ENCODE peak calls at places on chromosomes 7 and 10, in seven cellular contexts. N is GM10248; J is stimulated activated CD8-positive, alpha-beta memory T cell treated with anti-CD3 and anti-CD28 coated beads, Interleukin-12 subunit alpha, Interleukin-12 subunit beta, amount 100 ng/mL, for 4 hours; S is posterior vena cava; B is stimulated activated CD4-positive, alpha-beta T cell treated with anti-CD3 and anti-CD28 coated beads, Interleukin-2, amount 100 ng/mL, for 24 hours; A is activated T-helper 9 cell treated with anti-CD3 and anti-CD28 coated beads, Interleukin-2, amount 50 U/mL, for 16 hours; Z is activated T-cell treated with anti-CD3 and anti-CD28 coated beads, Interleukin-2, amount 50 U/mL, for 72 hours. C is an unnamed sample.

GRCh38 chr10:78602201-78602917 is 466.4 kb upstream of the ZMIZ1 start:
- DNase-seq in N (no peak), J (no peak), S (no peak), B (no peak), A (no peak), Z (peak; percentile 30), C (no peak)

GRCh38 chr7:106032295-106032694 is 69.2 kb downstream of the CDHR3 start:
- DNase-seq in N (no peak), J (no peak), S (no peak), B (no peak), A (no peak), Z (no peak), C (no peak)

GRCh38 chr7:26857534-26858228 is 6.7 kb downstream of the SKAP2 start:
- DNase-seq in N (peak; percentile 15), J (no peak), S (no peak), B (no peak), A (no peak), Z (no peak), C (peak; percentile 55)

GRCh38 chr7:78714302-78714857 is 739.1 kb downstream of the MAGI2 start:
- DNase-seq in N (no peak), J (no peak), S (no peak), B (no peak), A (no peak), Z (no peak), C (no peak)

GRCh38 chr7:30531286-30531685 is 26.7 kb upstream of the GGCT start:
- DNase-seq in N (no peak), J (no peak), S (no peak), B (no peak), A (no peak), Z (no peak), C (no peak)

GRCh38 chr10:310976-311639 is 175.9 kb downstream of the ZMYND11 start:
- DNase-seq in N (no peak), J (no peak), S (no peak), B (no peak), A (no peak), Z (no peak), C (no peak)

GRCh38 chr10:102246261-102246660 is 929 bp downstream of the GBF1 start:
- DNase-seq in N (no peak), J (no peak), S (no peak), B (no peak), A (no peak), Z (no peak), C (no peak)

GRCh38 chr10:6064119-6064518 is 2.0 kb upstream of the IL2RA start:
- DNase-seq in N (no peak), J (no peak), S (no peak), B (peak; percentile 13), A (no peak), Z (peak; percentile 0), C (no peak)

GRCh38 chr7:130953193-130953592 is 219.2 kb upstream of the KLF14 start:
- DNase-seq in N (no peak), J (no peak), S (no peak), B (no peak), A (no peak), Z (no peak), C (no peak)